ENCODE peak calls at places on chromosomes 13 and 19, in four cellular contexts. One of them, this sample, is unnamed.

GRCh38 chr13:34764246-34764645 is 177.8 kb upstream of the NBEA start:
- DNase-seq in NCI-H1105: no peak
- DNase-seq in NCI-H748 treated with DMSO at 0.1 percent for 48 hours: no peak
- DNase-seq in MM.1S: no peak
- DNase-seq in this sample: no peak

GRCh38 chr19:16868423-16869130 is 20.2 kb upstream of the F2RL3 start:
- DNase-seq in NCI-H748 treated with DMSO at 0.1 percent for 48 hours: no peak
- DNase-seq in MM.1S: no peak
- DNase-seq in NCI-H1105: no peak
- DNase-seq in this sample: no peak

GRCh38 chr13:48976677-48977625 is 1.2 kb downstream of the FNDC3A start:
- DNase-seq in NCI-H1105: no peak
- DNase-seq in MM.1S: no peak
- DNase-seq in NCI-H748 treated with DMSO at 0.1 percent for 48 hours: peak; percentile 61
- DNase-seq in this sample: no peak

GRCh38 chr13:70568571-70568970 is 460.3 kb upstream of the KLHL1 start:
- DNase-seq in NCI-H748 treated with DMSO at 0.1 percent for 48 hours: peak; percentile 34
- DNase-seq in NCI-H1105: peak; percentile 19
- DNase-seq in MM.1S: peak; percentile 25
- DNase-seq in this sample: peak; percentile 29

GRCh38 chr13:27161423-27161822 is 10.2 kb downstream of the USP12 start:
- DNase-seq in NCI-H748 treated with DMSO at 0.1 percent for 48 hours: no peak
- DNase-seq in MM.1S: no peak
- DNase-seq in NCI-H1105: no peak
- DNase-seq in this sample: no peak

GRCh38 chr13:66951426-66951825 is 278.7 kb downstream of the PCDH9 start:
- DNase-seq in MM.1S: no peak
- DNase-seq in NCI-H1105: no peak
- DNase-seq in NCI-H748 treated with DMSO at 0.1 percent for 48 hours: no peak
- DNase-seq in this sample: no peak

GRCh38 chr13:18951412-18951811 is 230.2 kb downstream of the TUBA3C start:
- DNase-seq in NCI-H1105: no peak
- DNase-seq in NCI-H748 treated with DMSO at 0.1 percent for 48 hours: no peak
- DNase-seq in MM.1S: no peak
- DNase-seq in this sample: no peak

GRCh38 chr19:17687857-17688784 is at the start of gene UNC13A:
- DNase-seq in NCI-H748 treated with DMSO at 0.1 percent for 48 hours: peak; percentile 1
- DNase-seq in MM.1S: peak; percentile 24
- DNase-seq in NCI-H1105: peak; percentile 54
- DNase-seq in this sample: peak; percentile 84

GRCh38 chr19:7292950-7293794 is 1.0 kb downstream of the INSR start:
- DNase-seq in NCI-H748 treated with DMSO at 0.1 percent for 48 hours: no peak
- DNase-seq in MM.1S: peak; percentile 54
- DNase-seq in NCI-H1105: no peak
- DNase-seq in this sample: peak; percentile 61

GRCh38 chr19:15866646-15867045 is 31.2 kb downstream of the CYP4F2 start:
- DNase-seq in MM.1S: no peak
- DNase-seq in NCI-H1105: no peak
- DNase-seq in NCI-H748 treated with DMSO at 0.1 percent for 48 hours: no peak
- DNase-seq in this sample: no peak

GRCh38 chr13:32314271-32314967 is 744 bp downstream of the ZAR1L start:
- DNase-seq in NCI-H1105: no peak
- DNase-seq in NCI-H748 treated with DMSO at 0.1 percent for 48 hours: no peak
- DNase-seq in MM.1S: no peak
- DNase-seq in this sample: no peak

GRCh38 chr13:29861694-29862110 is 11.3 kb upstream of the UBL3 start:
- DNase-seq in NCI-H1105: no peak
- DNase-seq in MM.1S: no peak
- DNase-seq in NCI-H748 treated with DMSO at 0.1 percent for 48 hours: no peak
- DNase-seq in this sample: no peak

This sample was measured in RPMI8226.